ENCODE peak calls at places on chromosomes 16 and 17, in seven cellular contexts. G, X, D, B, F, V and Y are unnamed samples.

GRCh38 chr16:3074860-3075545 is 9.6 kb downstream of the IL32 start:
- DNase-seq in G (no peak), V (peak), X (no peak), B (peak), F (no peak), D (no peak), Y (no peak)

GRCh38 chr17:38326996-38327792 is 16.6 kb downstream of the GPR179 start:
- DNase-seq in V (no peak), D (no peak), F (no peak), X (no peak), G (no peak), B (no peak), Y (no peak)

GRCh38 chr16:3138342-3138741 is 3.5 kb downstream of the ZNF213 start:
- DNase-seq in F (no peak), G (no peak), X (no peak), V (no peak), B (no peak), D (no peak), Y (no peak)

GRCh38 chr16:83624436-83625120 is 183.2 kb upstream of the HSBP1 start:
- DNase-seq in F (no peak), G (no peak), B (no peak), V (no peak), X (no peak), D (no peak), Y (no peak)

GRCh38 chr16:71645450-71645849 is 19.5 kb downstream of the MARVELD3 start:
- DNase-seq in X (no peak), F (peak), V (no peak), D (no peak), G (peak), B (no peak), Y (no peak)

GRCh38 chr17:3796110-3796821 is 4.7 kb downstream of the ITGAE start:
- DNase-seq in D (no peak), X (no peak), F (no peak), G (no peak), V (peak), B (peak), Y (no peak)

GRCh38 chr17:48236681-48237134 is 129.1 kb downstream of the SNX11 start:
- DNase-seq in X (no peak), B (no peak), G (peak), D (no peak), V (no peak), F (no peak), Y (peak)

GRCh38 chr16:88953003-88953690 is 23.9 kb downstream of the CBFA2T3 start:
- DNase-seq in X (no peak), G (no peak), B (no peak), D (no peak), V (no peak), F (no peak), Y (no peak)

GRCh38 chr17:56661906-56662305 is 68.4 kb downstream of the NOG start:
- DNase-seq in X (no peak), B (no peak), G (no peak), V (no peak), F (peak), D (no peak), Y (no peak)

GRCh38 chr17:33494156-33494555 is 201.1 kb upstream of the ASIC2 start:
- DNase-seq in D (no peak), X (no peak), F (no peak), G (no peak), B (no peak), V (no peak), Y (no peak)

GRCh38 chr16:74698220-74698619 is 2.4 kb downstream of the MLKL start:
- DNase-seq in D (no peak), G (no peak), F (no peak), V (no peak), B (no peak), X (no peak), Y (no peak)

GRCh38 chr16:68759062-68759461 is 22.0 kb downstream of the CDH1 start:
- DNase-seq in G (no peak), V (no peak), B (no peak), X (no peak), F (no peak), D (no peak), Y (no peak)

GRCh38 chr17:17513626-17514025 is 17.4 kb upstream of the RASD1 start:
- DNase-seq in X (no peak), F (no peak), V (no peak), G (no peak), B (no peak), D (no peak), Y (no peak)

GRCh38 chr16:81137754-81138153 is 41.6 kb upstream of the GCSH start:
- DNase-seq in V (no peak), F (no peak), X (no peak), G (no peak), D (no peak), B (no peak), Y (no peak)